ENCODE peak calls at places on chromosomes 12 and 14, in seven cellular contexts. One of them, this sample, is unnamed.
A peak's percentile ranks its signal among the peaks of the same experiment; 100 is the strongest.

GRCh38 chr12:124862768-124863408 is 776 bp downstream of the SCARB1 start:
- DNase-seq in amniotic stem cell: no peak
- DNase-seq in cardiac muscle cell: no peak
- DNase-seq in HFFc6: peak; percentile 13
- DNase-seq in K562: no peak
- DNase-seq in EL: peak; percentile 38
- DNase-seq in NCI-H1694: no peak
- DNase-seq in this sample: no peak

GRCh38 chr12:66744956-66745383 is 66.1 kb upstream of the GRIP1 start:
- DNase-seq in amniotic stem cell: no peak
- DNase-seq in cardiac muscle cell: no peak
- DNase-seq in HFFc6: no peak
- DNase-seq in K562: no peak
- DNase-seq in EL: no peak
- DNase-seq in NCI-H1694: no peak
- DNase-seq in this sample: no peak

GRCh38 chr14:23154876-23155587 is 28.4 kb downstream of the SLC7A8 start:
- DNase-seq in amniotic stem cell: peak; percentile 81
- DNase-seq in cardiac muscle cell: peak; percentile 98
- DNase-seq in HFFc6: peak; percentile 86
- DNase-seq in K562: peak; percentile 59
- DNase-seq in EL: peak; percentile 81
- DNase-seq in NCI-H1694: peak; percentile 37
- DNase-seq in this sample: no peak

GRCh38 chr14:100438678-100439592 is 115.8 kb downstream of the SLC25A47 start:
- DNase-seq in amniotic stem cell: peak; percentile 79
- DNase-seq in cardiac muscle cell: peak; percentile 50
- DNase-seq in HFFc6: peak; percentile 84
- DNase-seq in K562: no peak
- DNase-seq in EL: peak; percentile 85
- DNase-seq in NCI-H1694: no peak
- DNase-seq in this sample: peak; percentile 41

GRCh38 chr12:126369487-126370463 is 1304.5 kb downstream of the AACS start:
- DNase-seq in amniotic stem cell: no peak
- DNase-seq in cardiac muscle cell: peak; percentile 45
- DNase-seq in HFFc6: peak; percentile 44
- DNase-seq in K562: no peak
- DNase-seq in EL: no peak
- DNase-seq in NCI-H1694: no peak
- DNase-seq in this sample: no peak

GRCh38 chr12:62522984-62523383 is 56.4 kb downstream of the MON2 start:
- DNase-seq in amniotic stem cell: peak; percentile 14
- DNase-seq in cardiac muscle cell: peak; percentile 15
- DNase-seq in HFFc6: peak; percentile 1
- DNase-seq in K562: no peak
- DNase-seq in EL: peak; percentile 10
- DNase-seq in NCI-H1694: no peak
- DNase-seq in this sample: no peak

GRCh38 chr14:93965287-93965821 is 11.0 kb downstream of the ASB2 start:
- DNase-seq in amniotic stem cell: peak; percentile 89
- DNase-seq in cardiac muscle cell: peak; percentile 62
- DNase-seq in HFFc6: peak; percentile 97
- DNase-seq in K562: no peak
- DNase-seq in EL: peak; percentile 96
- DNase-seq in NCI-H1694: no peak
- DNase-seq in this sample: peak; percentile 79

GRCh38 chr12:81558031-81558430 is 201.1 kb downstream of the PPFIA2 start:
- DNase-seq in amniotic stem cell: no peak
- DNase-seq in cardiac muscle cell: peak; percentile 30
- DNase-seq in HFFc6: no peak
- DNase-seq in K562: no peak
- DNase-seq in EL: no peak
- DNase-seq in NCI-H1694: no peak
- DNase-seq in this sample: no peak

GRCh38 chr12:49439042-49439441 is 71.8 kb downstream of the SPATS2 start:
- DNase-seq in amniotic stem cell: no peak
- DNase-seq in cardiac muscle cell: no peak
- DNase-seq in HFFc6: no peak
- DNase-seq in K562: no peak
- DNase-seq in EL: no peak
- DNase-seq in NCI-H1694: no peak
- DNase-seq in this sample: no peak

GRCh38 chr14:90795744-90796143 is 20.5 kb downstream of the TTC7B start:
- DNase-seq in amniotic stem cell: peak; percentile 33
- DNase-seq in cardiac muscle cell: peak; percentile 74
- DNase-seq in HFFc6: peak; percentile 84
- DNase-seq in K562: no peak
- DNase-seq in EL: peak; percentile 85
- DNase-seq in NCI-H1694: no peak
- DNase-seq in this sample: peak; percentile 24

GRCh38 chr12:29990971-29991370 is 207.2 kb upstream of the TMTC1 start:
- DNase-seq in amniotic stem cell: no peak
- DNase-seq in cardiac muscle cell: no peak
- DNase-seq in HFFc6: no peak
- DNase-seq in K562: no peak
- DNase-seq in EL: peak; percentile 13
- DNase-seq in NCI-H1694: no peak
- DNase-seq in this sample: no peak

GRCh38 chr12:130456375-130457199 is 118.9 kb downstream of the PIWIL1 start:
- DNase-seq in amniotic stem cell: no peak
- DNase-seq in cardiac muscle cell: no peak
- DNase-seq in HFFc6: no peak
- DNase-seq in K562: no peak
- DNase-seq in EL: no peak
- DNase-seq in NCI-H1694: peak; percentile 52
- DNase-seq in this sample: no peak

GRCh38 chr14:100416081-100416480 is 92.9 kb downstream of the SLC25A47 start:
- DNase-seq in amniotic stem cell: no peak
- DNase-seq in cardiac muscle cell: no peak
- DNase-seq in HFFc6: no peak
- DNase-seq in K562: no peak
- DNase-seq in EL: no peak
- DNase-seq in NCI-H1694: no peak
- DNase-seq in this sample: no peak

GRCh38 chr12:30599631-30600030 is 96.0 kb downstream of the IPO8 start:
- DNase-seq in amniotic stem cell: no peak
- DNase-seq in cardiac muscle cell: no peak
- DNase-seq in HFFc6: no peak
- DNase-seq in K562: no peak
- DNase-seq in EL: no peak
- DNase-seq in NCI-H1694: no peak
- DNase-seq in this sample: no peak

GRCh38 chr12:113184098-113184899 is 979 bp downstream of the DDX54 start:
- DNase-seq in amniotic stem cell: no peak
- DNase-seq in cardiac muscle cell: no peak
- DNase-seq in HFFc6: no peak
- DNase-seq in K562: no peak
- DNase-seq in EL: no peak
- DNase-seq in NCI-H1694: no peak
- DNase-seq in this sample: peak; percentile 79

GRCh38 chr14:105292810-105293711 is 7.7 kb downstream of the BRF1 start:
- DNase-seq in amniotic stem cell: no peak
- DNase-seq in cardiac muscle cell: no peak
- DNase-seq in HFFc6: no peak
- DNase-seq in K562: no peak
- DNase-seq in EL: no peak
- DNase-seq in NCI-H1694: no peak
- DNase-seq in this sample: no peak

GRCh38 chr12:131209082-131210070 is 255.7 kb downstream of the ADGRD1 start:
- DNase-seq in amniotic stem cell: no peak
- DNase-seq in cardiac muscle cell: no peak
- DNase-seq in HFFc6: no peak
- DNase-seq in K562: peak; percentile 4
- DNase-seq in EL: no peak
- DNase-seq in NCI-H1694: no peak
- DNase-seq in this sample: no peak

GRCh38 chr12:3262466-3262865 is 185.3 kb downstream of the TSPAN9 start:
- DNase-seq in amniotic stem cell: no peak
- DNase-seq in cardiac muscle cell: no peak
- DNase-seq in HFFc6: no peak
- DNase-seq in K562: no peak
- DNase-seq in EL: no peak
- DNase-seq in NCI-H1694: no peak
- DNase-seq in this sample: no peak

GRCh38 chr14:103849151-103850013 is 2.0 kb upstream of the PPP1R13B start:
- DNase-seq in amniotic stem cell: no peak
- DNase-seq in cardiac muscle cell: no peak
- DNase-seq in HFFc6: no peak
- DNase-seq in K562: no peak
- DNase-seq in EL: no peak
- DNase-seq in NCI-H1694: no peak
- DNase-seq in this sample: no peak